ENCODE peak calls at places on chromosomes 4 and X, in five cellular contexts. M is naive B cell; F is activated naive CD4-positive, alpha-beta T cell treated with Interleukin-2 at 50 U/mL for 16 hours; Z is tibial nerve; B is HS-5. G is an unnamed sample.

GRCh38 chr4:110654254-110654635 is 31.4 kb upstream of the PITX2 start:
- DNase-seq in B (no peak), F (no peak), Z (no peak), M (no peak), G (no peak)

GRCh38 chr4:8916914-8917305 is 45.3 kb upstream of the HMX1 start:
- DNase-seq in M (no peak), F (no peak), B (no peak), Z (no peak), G (no peak)

GRCh38 chr4:152188801-152189200 is 347.1 kb downstream of the FBXW7 start:
- DNase-seq in Z (no peak), B (no peak), M (no peak), F (no peak), G (no peak)

GRCh38 chrX:40844476-40844875 is 109.1 kb upstream of the MED14 start:
- DNase-seq in B (no peak), F (no peak), Z (no peak), M (no peak), G (no peak)

GRCh38 chr4:5955201-5955821 is 62.4 kb upstream of the CRMP1 start:
- DNase-seq in B (no peak), M (no peak), Z (no peak), F (no peak), G (no peak)

GRCh38 chr4:40976343-40976742 is 226.6 kb downstream of the NSUN7 start:
- DNase-seq in F (no peak), B (no peak), M (no peak), Z (no peak), G (no peak)

GRCh38 chr4:41538017-41538733 is at the start of gene LIMCH1:
- DNase-seq in M (no peak), B (no peak), Z (peak; percentile 31), F (no peak), G (no peak)

GRCh38 chr4:176377705-176378302 is 58.0 kb downstream of the SPCS3 start:
- DNase-seq in Z (no peak), M (no peak), B (no peak), F (no peak), G (no peak)

GRCh38 chr4:38924266-38924827 is 56.7 kb downstream of the FAM114A1 start:
- DNase-seq in B (no peak), Z (no peak), M (no peak), F (no peak), G (no peak)

GRCh38 chr4:8280876-8281440 is 11.4 kb downstream of the HTRA3 start:
- DNase-seq in F (no peak), B (no peak), Z (no peak), M (no peak), G (no peak)

GRCh38 chr4:89336818-89337395 is 29.3 kb upstream of the GPRIN3 start:
- DNase-seq in M (no peak), B (no peak), F (no peak), Z (no peak), G (no peak)

GRCh38 chr4:179595671-179596410 is 2153.6 kb upstream of the AGA start:
- DNase-seq in Z (no peak), M (no peak), F (no peak), B (peak; percentile 56), G (no peak)

GRCh38 chr4:145179201-145179860 is 1.1 kb downstream of the OTUD4 start:
- DNase-seq in M (peak; percentile 88), B (no peak), Z (peak; percentile 43), F (peak; percentile 83), G (peak; percentile 6)

GRCh38 chr4:3702551-3703221 is 63.5 kb upstream of the ADRA2C start:
- DNase-seq in Z (peak; percentile 1), F (no peak), B (no peak), M (no peak), G (no peak)

GRCh38 chr4:42411803-42412202 is 14.5 kb downstream of the SHISA3 start:
- DNase-seq in F (no peak), M (no peak), Z (no peak), B (no peak), G (no peak)

GRCh38 chrX:153554519-153555167 is 37.2 kb downstream of the ATP2B3 start:
- DNase-seq in M (peak; percentile 57), B (no peak), F (peak; percentile 63), Z (peak; percentile 41), G (no peak)

GRCh38 chrX:151754641-151755215 is 20.2 kb downstream of the CNGA2 start:
- DNase-seq in M (no peak), Z (no peak), B (no peak), F (no peak), G (no peak)